ENCODE peak calls at places on chromosomes 5 and 9, in four cellular contexts. One of them, this sample, is unnamed.

GRCh38 chr9:81053298-81054025 is 635.9 kb downstream of the TLE1 start:
- DNase-seq in naive thymus-derived CD8-positive, alpha-beta T cell: no peak
- DNase-seq in HCT116: no peak
- DNase-seq in Jurkat, Clone E6-1: no peak
- DNase-seq in this sample: no peak

GRCh38 chr9:69186841-69187611 is 12.9 kb downstream of the TJP2 start:
- DNase-seq in HCT116: no peak
- DNase-seq in naive thymus-derived CD8-positive, alpha-beta T cell: no peak
- DNase-seq in Jurkat, Clone E6-1: no peak
- DNase-seq in this sample: peak; percentile 86

GRCh38 chr5:106545325-106545724 is 1125.4 kb downstream of the EFNA5 start:
- DNase-seq in HCT116: no peak
- DNase-seq in Jurkat, Clone E6-1: no peak
- DNase-seq in naive thymus-derived CD8-positive, alpha-beta T cell: no peak
- DNase-seq in this sample: no peak

GRCh38 chr9:86754581-86754980 is 192.7 kb downstream of the GAS1 start:
- DNase-seq in HCT116: no peak
- DNase-seq in naive thymus-derived CD8-positive, alpha-beta T cell: no peak
- DNase-seq in Jurkat, Clone E6-1: no peak
- DNase-seq in this sample: no peak

GRCh38 chr5:165334186-165334585 is 1828.8 kb downstream of the MAT2B start:
- DNase-seq in HCT116: no peak
- DNase-seq in naive thymus-derived CD8-positive, alpha-beta T cell: no peak
- DNase-seq in Jurkat, Clone E6-1: no peak
- DNase-seq in this sample: no peak

GRCh38 chr9:131839281-131840084 is 99.6 kb upstream of the RAPGEF1 start:
- DNase-seq in HCT116: peak; percentile 33
- DNase-seq in naive thymus-derived CD8-positive, alpha-beta T cell: no peak
- DNase-seq in Jurkat, Clone E6-1: no peak
- DNase-seq in this sample: peak; percentile 60

GRCh38 chr5:113546711-113547159 is 33.2 kb downstream of the YTHDC2 start:
- DNase-seq in Jurkat, Clone E6-1: no peak
- DNase-seq in HCT116: no peak
- DNase-seq in naive thymus-derived CD8-positive, alpha-beta T cell: no peak
- DNase-seq in this sample: no peak

GRCh38 chr5:131250749-131251148 is 13.1 kb upstream of the CDC42SE2 start:
- DNase-seq in HCT116: no peak
- DNase-seq in Jurkat, Clone E6-1: no peak
- DNase-seq in naive thymus-derived CD8-positive, alpha-beta T cell: no peak
- DNase-seq in this sample: no peak

GRCh38 chr5:68276740-68277139 is 61.2 kb downstream of the PIK3R1 start:
- DNase-seq in HCT116: no peak
- DNase-seq in naive thymus-derived CD8-positive, alpha-beta T cell: no peak
- DNase-seq in Jurkat, Clone E6-1: no peak
- DNase-seq in this sample: no peak

GRCh38 chr9:78005231-78006002 is 26.2 kb downstream of the GNAQ start:
- DNase-seq in HCT116: no peak
- DNase-seq in naive thymus-derived CD8-positive, alpha-beta T cell: no peak
- DNase-seq in Jurkat, Clone E6-1: no peak
- DNase-seq in this sample: no peak

GRCh38 chr5:172687983-172688734 is 47.1 kb downstream of the NEURL1B start:
- DNase-seq in HCT116: no peak
- DNase-seq in naive thymus-derived CD8-positive, alpha-beta T cell: no peak
- DNase-seq in Jurkat, Clone E6-1: no peak
- DNase-seq in this sample: no peak

GRCh38 chr5:136174021-136174659 is 18.8 kb downstream of the SMIM32 start:
- DNase-seq in Jurkat, Clone E6-1: peak; percentile 32
- DNase-seq in HCT116: peak; percentile 15
- DNase-seq in naive thymus-derived CD8-positive, alpha-beta T cell: no peak
- DNase-seq in this sample: no peak

GRCh38 chr5:123036391-123037103 is at the start of gene PPIC:
- DNase-seq in naive thymus-derived CD8-positive, alpha-beta T cell: no peak
- DNase-seq in HCT116: peak; percentile 64
- DNase-seq in Jurkat, Clone E6-1: no peak
- DNase-seq in this sample: peak; percentile 54

GRCh38 chr5:180078348-180078747 is 6.8 kb upstream of the RNF130 start:
- DNase-seq in Jurkat, Clone E6-1: peak; percentile 66
- DNase-seq in HCT116: no peak
- DNase-seq in naive thymus-derived CD8-positive, alpha-beta T cell: no peak
- DNase-seq in this sample: no peak

GRCh38 chr9:83430681-83431080 is 107.5 kb downstream of the FRMD3 start:
- DNase-seq in naive thymus-derived CD8-positive, alpha-beta T cell: no peak
- DNase-seq in HCT116: no peak
- DNase-seq in Jurkat, Clone E6-1: no peak
- DNase-seq in this sample: no peak

GRCh38 chr9:104895572-104895971 is 32.4 kb downstream of the ABCA1 start:
- DNase-seq in Jurkat, Clone E6-1: no peak
- DNase-seq in HCT116: no peak
- DNase-seq in naive thymus-derived CD8-positive, alpha-beta T cell: no peak
- DNase-seq in this sample: no peak

GRCh38 chr5:124574521-124575436 is 171.7 kb downstream of the ZNF608 start:
- DNase-seq in naive thymus-derived CD8-positive, alpha-beta T cell: no peak
- DNase-seq in Jurkat, Clone E6-1: no peak
- DNase-seq in HCT116: no peak
- DNase-seq in this sample: no peak

GRCh38 chr5:96790851-96791513 is 16.8 kb downstream of the ERAP1 start:
- DNase-seq in Jurkat, Clone E6-1: no peak
- DNase-seq in naive thymus-derived CD8-positive, alpha-beta T cell: no peak
- DNase-seq in HCT116: no peak
- DNase-seq in this sample: no peak

GRCh38 chr5:130277522-130277921 is 373.3 kb downstream of the CHSY3 start:
- DNase-seq in HCT116: no peak
- DNase-seq in Jurkat, Clone E6-1: no peak
- DNase-seq in naive thymus-derived CD8-positive, alpha-beta T cell: no peak
- DNase-seq in this sample: no peak

GRCh38 chr9:27436234-27436633 is 87.9 kb upstream of the IFNK start:
- DNase-seq in Jurkat, Clone E6-1: no peak
- DNase-seq in naive thymus-derived CD8-positive, alpha-beta T cell: no peak
- DNase-seq in HCT116: no peak
- DNase-seq in this sample: no peak

GRCh38 chr9:131593936-131594665 is 48.8 kb downstream of the PRRT1B start:
- DNase-seq in Jurkat, Clone E6-1: no peak
- DNase-seq in HCT116: no peak
- DNase-seq in naive thymus-derived CD8-positive, alpha-beta T cell: no peak
- DNase-seq in this sample: no peak

GRCh38 chr5:158180407-158180806 is 321.5 kb upstream of the CLINT1 start:
- DNase-seq in Jurkat, Clone E6-1: no peak
- DNase-seq in HCT116: no peak
- DNase-seq in naive thymus-derived CD8-positive, alpha-beta T cell: no peak
- DNase-seq in this sample: no peak

GRCh38 chr5:159182691-159183090 is 26.7 kb downstream of the RNF145 start:
- DNase-seq in naive thymus-derived CD8-positive, alpha-beta T cell: no peak
- DNase-seq in HCT116: no peak
- DNase-seq in Jurkat, Clone E6-1: no peak
- DNase-seq in this sample: no peak

GRCh38 chr5:164360589-164360988 is 855.2 kb downstream of the MAT2B start:
- DNase-seq in Jurkat, Clone E6-1: no peak
- DNase-seq in HCT116: no peak
- DNase-seq in naive thymus-derived CD8-positive, alpha-beta T cell: no peak
- DNase-seq in this sample: no peak

GRCh38 chr5:11234501-11234911 is 473.5 kb upstream of the DAP start:
- DNase-seq in Jurkat, Clone E6-1: peak; percentile 88
- DNase-seq in naive thymus-derived CD8-positive, alpha-beta T cell: peak; percentile 32
- DNase-seq in HCT116: no peak
- DNase-seq in this sample: no peak